ENCODE peak calls at places on chromosomes 11 and 22, in nine cellular contexts. One of them, this sample, is unnamed.

GRCh38 chr11:18171377-18172000 is 1.1 kb upstream of the MRGPRX4 start:
- DNase-seq in body of pancreas: no peak
- DNase-seq in lung: no peak
- DNase-seq in upper lobe of left lung: no peak
- DNase-seq in HCT116: peak; percentile 23
- DNase-seq in stomach: no peak
- DNase-seq in HFF-Myc: peak; percentile 10
- DNase-seq in AG04450: no peak
- DNase-seq in endothelial cell of umbilical vein: no peak
- DNase-seq in this sample: peak; percentile 35

GRCh38 chr11:72454791-72455190 is 20.5 kb upstream of the CLPB start:
- DNase-seq in body of pancreas: no peak
- DNase-seq in lung: no peak
- DNase-seq in upper lobe of left lung: no peak
- DNase-seq in HCT116: no peak
- DNase-seq in stomach: no peak
- DNase-seq in HFF-Myc: no peak
- DNase-seq in AG04450: no peak
- DNase-seq in endothelial cell of umbilical vein: no peak
- DNase-seq in this sample: no peak

GRCh38 chr22:50481440-50482106 is at the start of gene ADM2:
- DNase-seq in body of pancreas: no peak
- DNase-seq in lung: no peak
- DNase-seq in upper lobe of left lung: peak; percentile 93
- DNase-seq in HCT116: no peak
- DNase-seq in stomach: peak; percentile 62
- DNase-seq in HFF-Myc: no peak
- DNase-seq in AG04450: no peak
- DNase-seq in endothelial cell of umbilical vein: no peak
- DNase-seq in this sample: no peak

GRCh38 chr11:47269002-47269828 is 718 bp upstream of the MADD start:
- DNase-seq in body of pancreas: peak; percentile 93
- DNase-seq in lung: peak; percentile 86
- DNase-seq in upper lobe of left lung: peak; percentile 98
- DNase-seq in HCT116: peak; percentile 47
- DNase-seq in stomach: peak; percentile 91
- DNase-seq in HFF-Myc: peak; percentile 86
- DNase-seq in AG04450: peak; percentile 60
- DNase-seq in endothelial cell of umbilical vein: peak; percentile 85
- DNase-seq in this sample: peak; percentile 87

GRCh38 chr22:35582861-35583670 is 34.1 kb downstream of the MB start:
- DNase-seq in body of pancreas: peak; percentile 71
- DNase-seq in lung: peak; percentile 62
- DNase-seq in upper lobe of left lung: no peak
- DNase-seq in HCT116: peak; percentile 65
- DNase-seq in stomach: peak; percentile 67
- DNase-seq in HFF-Myc: no peak
- DNase-seq in AG04450: no peak
- DNase-seq in endothelial cell of umbilical vein: peak; percentile 63
- DNase-seq in this sample: peak; percentile 70

GRCh38 chr11:2572491-2573239 is 127.1 kb downstream of the KCNQ1OT1 start:
- DNase-seq in body of pancreas: no peak
- DNase-seq in lung: no peak
- DNase-seq in upper lobe of left lung: peak; percentile 61
- DNase-seq in HCT116: no peak
- DNase-seq in stomach: no peak
- DNase-seq in HFF-Myc: no peak
- DNase-seq in AG04450: no peak
- DNase-seq in endothelial cell of umbilical vein: no peak
- DNase-seq in this sample: no peak

GRCh38 chr11:35944503-35945136 is 758 bp downstream of the LDLRAD3 start:
- DNase-seq in body of pancreas: no peak
- DNase-seq in lung: no peak
- DNase-seq in upper lobe of left lung: peak; percentile 77
- DNase-seq in HCT116: no peak
- DNase-seq in stomach: no peak
- DNase-seq in HFF-Myc: no peak
- DNase-seq in AG04450: no peak
- DNase-seq in endothelial cell of umbilical vein: no peak
- DNase-seq in this sample: no peak

GRCh38 chr22:45908961-45909360 is 68.0 kb downstream of the WNT7B start:
- DNase-seq in body of pancreas: no peak
- DNase-seq in lung: no peak
- DNase-seq in upper lobe of left lung: peak; percentile 58
- DNase-seq in HCT116: no peak
- DNase-seq in stomach: no peak
- DNase-seq in HFF-Myc: no peak
- DNase-seq in AG04450: no peak
- DNase-seq in endothelial cell of umbilical vein: no peak
- DNase-seq in this sample: no peak

DNA sequence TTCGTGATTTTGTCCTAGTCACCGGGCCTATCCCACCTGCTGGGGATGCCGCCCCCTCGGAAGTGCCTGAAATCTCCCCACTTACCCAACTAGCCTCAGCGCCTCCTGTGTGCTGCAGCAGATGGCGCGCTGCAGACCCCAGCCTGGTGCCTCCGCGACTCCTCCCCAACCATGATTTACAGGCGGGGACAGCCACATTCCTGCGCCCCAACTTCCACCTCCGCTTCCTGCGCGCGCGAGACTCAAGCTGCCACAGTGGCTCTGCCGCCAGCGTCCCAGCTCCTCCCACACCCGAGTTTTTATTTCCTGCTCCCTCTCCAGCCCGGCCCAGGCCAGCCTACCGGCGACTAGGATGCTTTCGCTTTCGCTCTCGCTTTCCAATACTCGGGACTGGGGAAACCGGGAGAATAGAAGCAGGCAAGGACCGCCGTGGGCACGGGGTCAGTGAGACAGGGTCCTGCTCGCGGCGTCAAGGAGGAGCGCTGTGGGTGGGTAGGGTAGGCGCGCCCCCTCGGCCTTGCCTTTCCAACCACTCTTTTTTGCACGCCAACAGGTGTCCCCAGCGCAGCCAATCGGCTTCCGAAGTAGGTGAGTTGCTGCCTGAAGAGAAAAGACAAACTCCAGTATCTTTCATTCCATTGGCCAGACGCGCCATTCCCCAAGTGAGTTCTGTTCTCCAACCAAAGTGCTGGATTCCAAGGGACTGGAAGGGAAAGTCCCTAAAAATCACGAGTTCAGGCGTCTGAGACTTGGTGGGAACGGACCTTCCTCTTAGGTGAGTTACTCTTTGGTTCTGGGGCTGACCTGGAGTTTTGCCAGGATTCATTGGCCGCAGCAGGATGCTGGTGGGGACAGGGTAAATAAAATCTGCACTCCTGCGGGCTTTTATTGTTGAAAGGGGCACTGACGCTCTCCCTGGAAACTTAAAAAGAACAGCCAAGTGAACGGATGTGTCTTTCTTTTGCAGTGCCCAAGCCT is at the start of gene FAM111A:
- DNase-seq in body of pancreas: peak; percentile 92
- DNase-seq in lung: peak; percentile 92
- DNase-seq in upper lobe of left lung: peak; percentile 91
- DNase-seq in HCT116: peak; percentile 83
- DNase-seq in stomach: peak; percentile 92
- DNase-seq in HFF-Myc: peak; percentile 52
- DNase-seq in AG04450: peak; percentile 65
- DNase-seq in endothelial cell of umbilical vein: peak; percentile 91
- DNase-seq in this sample: peak; percentile 97
- TF ChIP-seq CTCF in body of pancreas: peak; percentile 34
- TF ChIP-seq CTCF in lung: no peak
- TF ChIP-seq CTCF in upper lobe of left lung: peak; percentile 28
- TF ChIP-seq CTCF in HCT116: peak; percentile 9
- TF ChIP-seq CTCF in stomach: no peak
- TF ChIP-seq CTCF in HFF-Myc: no peak
- TF ChIP-seq CTCF in AG04450: peak; percentile 43
- TF ChIP-seq CTCF in endothelial cell of umbilical vein: peak; percentile 47
- TF ChIP-seq CTCF in this sample: peak; percentile 14

GRCh38 chr11:66268210-66268952 is at the start of gene RAB1B:
- DNase-seq in body of pancreas: peak; percentile 100
- DNase-seq in lung: peak; percentile 100
- DNase-seq in upper lobe of left lung: peak; percentile 100
- DNase-seq in HCT116: peak; percentile 99
- DNase-seq in stomach: peak; percentile 100
- DNase-seq in HFF-Myc: peak; percentile 99
- DNase-seq in AG04450: peak; percentile 98
- DNase-seq in endothelial cell of umbilical vein: peak; percentile 100
- DNase-seq in this sample: peak; percentile 100

GRCh38 chr11:66268953-66269906 is 791 bp downstream of the RAB1B start:
- DNase-seq in body of pancreas: peak; percentile 36
- DNase-seq in lung: no peak
- DNase-seq in upper lobe of left lung: peak; percentile 83
- DNase-seq in HCT116: no peak
- DNase-seq in stomach: no peak
- DNase-seq in HFF-Myc: peak; percentile 30
- DNase-seq in AG04450: no peak
- DNase-seq in endothelial cell of umbilical vein: peak; percentile 34
- DNase-seq in this sample: no peak

GRCh38 chr11:66267039-66267378 is 1.4 kb upstream of the RAB1B start:
- DNase-seq in body of pancreas: no peak
- DNase-seq in lung: no peak
- DNase-seq in upper lobe of left lung: no peak
- DNase-seq in HCT116: no peak
- DNase-seq in stomach: no peak
- DNase-seq in HFF-Myc: no peak
- DNase-seq in AG04450: no peak
- DNase-seq in endothelial cell of umbilical vein: no peak
- DNase-seq in this sample: no peak

GRCh38 chr11:66266378-66267038 is 1.9 kb upstream of the RAB1B start:
- DNase-seq in body of pancreas: no peak
- DNase-seq in lung: no peak
- DNase-seq in upper lobe of left lung: peak; percentile 67
- DNase-seq in HCT116: no peak
- DNase-seq in stomach: no peak
- DNase-seq in HFF-Myc: no peak
- DNase-seq in AG04450: no peak
- DNase-seq in endothelial cell of umbilical vein: no peak
- DNase-seq in this sample: no peak

GRCh38 chr11:66267379-66268209 is 845 bp upstream of the RAB1B start:
- DNase-seq in body of pancreas: peak; percentile 84
- DNase-seq in lung: peak; percentile 89
- DNase-seq in upper lobe of left lung: peak; percentile 98
- DNase-seq in HCT116: peak; percentile 69
- DNase-seq in stomach: peak; percentile 89
- DNase-seq in HFF-Myc: peak; percentile 48
- DNase-seq in AG04450: peak; percentile 58
- DNase-seq in endothelial cell of umbilical vein: peak; percentile 91
- DNase-seq in this sample: peak; percentile 85
- TF ChIP-seq CTCF in body of pancreas: peak; percentile 5
- TF ChIP-seq CTCF in lung: no peak
- TF ChIP-seq CTCF in upper lobe of left lung: peak; percentile 41
- TF ChIP-seq CTCF in HCT116: peak; percentile 16
- TF ChIP-seq CTCF in stomach: no peak
- TF ChIP-seq CTCF in HFF-Myc: no peak
- TF ChIP-seq CTCF in AG04450: peak; percentile 38
- TF ChIP-seq CTCF in endothelial cell of umbilical vein: peak; percentile 25
- TF ChIP-seq CTCF in this sample: no peak

DNA sequence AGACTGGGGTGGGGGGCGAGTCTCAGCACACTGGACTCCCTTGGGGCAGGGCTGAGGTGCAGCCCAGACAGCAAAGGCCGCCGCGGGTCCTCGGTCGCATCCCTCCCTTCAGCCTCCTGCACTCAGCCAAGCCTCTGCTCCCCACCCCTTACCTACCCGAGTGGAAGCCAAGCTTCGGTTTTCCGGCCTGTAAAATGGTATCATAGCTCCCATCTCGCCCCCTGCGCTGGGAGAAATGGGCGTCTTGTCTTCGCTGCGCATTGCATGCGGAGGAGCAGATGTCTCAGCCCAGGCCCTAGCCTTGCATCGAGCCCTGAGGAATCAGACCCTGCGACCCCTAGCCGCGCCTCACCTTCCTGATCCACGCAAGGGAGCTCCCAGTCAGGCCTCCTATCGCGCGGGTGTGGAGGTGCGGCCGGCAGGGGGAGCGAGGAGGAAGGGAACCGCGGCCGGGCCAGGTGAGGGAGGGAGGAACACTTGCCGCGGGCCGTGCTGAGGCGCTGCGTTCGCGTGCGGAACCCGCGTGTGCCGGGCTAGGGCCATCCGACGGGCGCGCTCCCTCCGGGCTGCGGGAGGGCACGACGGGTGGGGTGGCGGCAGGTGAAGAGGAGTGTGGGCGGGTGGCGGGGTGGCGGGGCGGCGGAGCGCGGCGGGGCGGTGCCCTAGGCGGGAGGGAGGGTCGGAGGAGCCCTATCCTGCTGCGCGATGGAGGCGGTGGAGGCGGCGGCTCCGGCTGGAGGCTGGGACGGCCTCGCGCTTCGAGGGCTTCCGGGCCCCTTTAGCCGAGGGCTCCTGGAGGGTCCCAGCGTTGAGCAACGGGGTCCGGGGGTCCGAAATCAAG is 4.1 kb upstream of the TBX1 start:
- DNase-seq in body of pancreas: peak; percentile 58
- DNase-seq in lung: peak; percentile 61
- DNase-seq in upper lobe of left lung: peak; percentile 92
- DNase-seq in HCT116: peak; percentile 34
- DNase-seq in stomach: peak; percentile 79
- DNase-seq in HFF-Myc: no peak
- DNase-seq in AG04450: no peak
- DNase-seq in endothelial cell of umbilical vein: peak; percentile 26
- DNase-seq in this sample: peak; percentile 82
- TF ChIP-seq CTCF in body of pancreas: peak; percentile 64
- TF ChIP-seq CTCF in lung: peak; percentile 43
- TF ChIP-seq CTCF in upper lobe of left lung: peak; percentile 76
- TF ChIP-seq CTCF in HCT116: peak; percentile 78
- TF ChIP-seq CTCF in stomach: peak; percentile 66
- TF ChIP-seq CTCF in HFF-Myc: peak; percentile 52
- TF ChIP-seq CTCF in AG04450: peak; percentile 40
- TF ChIP-seq CTCF in endothelial cell of umbilical vein: peak; percentile 56
- TF ChIP-seq CTCF in this sample: peak; percentile 63

GRCh38 chr11:80109031-80109430 is 668.2 kb upstream of the TENM4 start:
- DNase-seq in body of pancreas: no peak
- DNase-seq in lung: no peak
- DNase-seq in upper lobe of left lung: no peak
- DNase-seq in HCT116: no peak
- DNase-seq in stomach: no peak
- DNase-seq in HFF-Myc: no peak
- DNase-seq in AG04450: no peak
- DNase-seq in endothelial cell of umbilical vein: no peak
- DNase-seq in this sample: peak; percentile 49

GRCh38 chr11:80107415-80107814 is 666.6 kb upstream of the TENM4 start:
- DNase-seq in body of pancreas: no peak
- DNase-seq in lung: no peak
- DNase-seq in upper lobe of left lung: no peak
- DNase-seq in HCT116: no peak
- DNase-seq in stomach: no peak
- DNase-seq in HFF-Myc: no peak
- DNase-seq in AG04450: no peak
- DNase-seq in endothelial cell of umbilical vein: no peak
- DNase-seq in this sample: no peak

GRCh38 chr11:80103149-80103859 is 662.5 kb upstream of the TENM4 start:
- DNase-seq in body of pancreas: no peak
- DNase-seq in lung: no peak
- DNase-seq in upper lobe of left lung: no peak
- DNase-seq in HCT116: no peak
- DNase-seq in stomach: no peak
- DNase-seq in HFF-Myc: peak; percentile 72
- DNase-seq in AG04450: peak; percentile 79
- DNase-seq in endothelial cell of umbilical vein: no peak
- DNase-seq in this sample: peak; percentile 84

GRCh38 chr11:80109652-80110051 is 668.8 kb upstream of the TENM4 start:
- DNase-seq in body of pancreas: no peak
- DNase-seq in lung: no peak
- DNase-seq in upper lobe of left lung: no peak
- DNase-seq in HCT116: no peak
- DNase-seq in stomach: no peak
- DNase-seq in HFF-Myc: no peak
- DNase-seq in AG04450: no peak
- DNase-seq in endothelial cell of umbilical vein: no peak
- DNase-seq in this sample: no peak

GRCh38 chr11:80104196-80104595 is 663.4 kb upstream of the TENM4 start:
- DNase-seq in body of pancreas: no peak
- DNase-seq in lung: no peak
- DNase-seq in upper lobe of left lung: no peak
- DNase-seq in HCT116: no peak
- DNase-seq in stomach: no peak
- DNase-seq in HFF-Myc: no peak
- DNase-seq in AG04450: no peak
- DNase-seq in endothelial cell of umbilical vein: no peak
- DNase-seq in this sample: no peak
- TF ChIP-seq CTCF in body of pancreas: no peak
- TF ChIP-seq CTCF in lung: no peak
- TF ChIP-seq CTCF in upper lobe of left lung: no peak
- TF ChIP-seq CTCF in HCT116: no peak
- TF ChIP-seq CTCF in stomach: no peak
- TF ChIP-seq CTCF in HFF-Myc: no peak
- TF ChIP-seq CTCF in AG04450: no peak
- TF ChIP-seq CTCF in endothelial cell of umbilical vein: no peak
- TF ChIP-seq CTCF in this sample: no peak